ENCODE peak calls at places on chromosomes 1 and 21, in five cellular contexts. P is K562, H is H1, E is GM12878, A is HCT116. F is an unnamed sample.
A peak's percentile ranks its signal among the peaks of the same experiment; 100 is the strongest.

GRCh38 chr1:210621712-210622111 is 293.0 kb downstream of the HHAT start:
- DNase-seq in P (no peak), H (no peak), E (no peak), A (no peak), F (no peak)

GRCh38 chr1:61170328-61171238 is 88.2 kb downstream of the NFIA start:
- DNase-seq in P (peak; percentile 79), H (no peak), E (no peak), A (peak; percentile 19), F (no peak)

GRCh38 chr21:29487154-29487553 is 188.4 kb downstream of the BACH1 start:
- DNase-seq in P (no peak), H (no peak), E (no peak), A (no peak), F (no peak)

GRCh38 chr1:27599605-27600499 is 4.1 kb downstream of the AHDC1 start:
- DNase-seq in P (peak; percentile 31), H (peak; percentile 75), E (no peak), A (no peak), F (no peak)

GRCh38 chr1:18705811-18706210 is 75.2 kb downstream of the PAX7 start:
- DNase-seq in P (no peak), H (no peak), E (no peak), A (no peak), F (no peak)

GRCh38 chr1:234661249-234661928 is 51.4 kb upstream of the IRF2BP2 start:
- DNase-seq in P (no peak), H (no peak), E (no peak), A (no peak), F (no peak)

GRCh38 chr1:241518447-241519307 is 878 bp downstream of the FH start:
- DNase-seq in P (peak; percentile 41), H (peak; percentile 61), E (no peak), A (no peak), F (peak; percentile 6)

GRCh38 chr1:212452323-212453155 is 19.8 kb downstream of the NENF start:
- DNase-seq in P (no peak), H (no peak), E (no peak), A (no peak), F (no peak)

GRCh38 chr1:207579436-207579799 is 65.5 kb upstream of the CR1L start:
- DNase-seq in P (peak; percentile 89), H (peak; percentile 72), E (peak; percentile 17), A (peak; percentile 68), F (peak; percentile 41)

GRCh38 chr21:26923986-26924385 is 42.9 kb downstream of the ADAMTS5 start:
- DNase-seq in P (no peak), H (no peak), E (no peak), A (no peak), F (no peak)

GRCh38 chr21:34974162-34974981 is 74.7 kb downstream of the RUNX1 start:
- DNase-seq in P (no peak), H (no peak), E (peak; percentile 73), A (no peak), F (peak; percentile 46)

GRCh38 chr1:147245586-147246021 is 3.1 kb downstream of the CHD1L start:
- DNase-seq in P (peak; percentile 72), H (no peak), E (no peak), A (no peak), F (no peak)

GRCh38 chr1:82317671-82318070 is 516.9 kb downstream of the ADGRL2 start:
- DNase-seq in P (no peak), H (no peak), E (no peak), A (no peak), F (no peak)

GRCh38 chr1:26697978-26698849 is 2.4 kb downstream of the ARID1A start:
- DNase-seq in P (peak; percentile 88), H (no peak), E (no peak), A (peak; percentile 80), F (peak; percentile 89)

GRCh38 chr1:225156254-225156653 is 226.8 kb downstream of the DNAH14 start:
- DNase-seq in P (no peak), H (no peak), E (no peak), A (no peak), F (no peak)

GRCh38 chr21:15063821-15064575 is 802 bp downstream of the NRIP1 start:
- DNase-seq in P (peak; percentile 49), H (peak; percentile 72), E (no peak), A (no peak), F (no peak)

GRCh38 chr1:167627865-167628641 is 2.0 kb upstream of the RCSD1 start:
- DNase-seq in P (peak; percentile 98), H (no peak), E (peak; percentile 89), A (no peak), F (peak; percentile 48)

GRCh38 chr1:229325873-229326502 is 16.9 kb downstream of the CCSAP start:
- DNase-seq in P (no peak), H (no peak), E (no peak), A (no peak), F (no peak)

GRCh38 chr1:58587667-58588066 is 10.6 kb upstream of the TACSTD2 start:
- DNase-seq in P (no peak), H (no peak), E (no peak), A (no peak), F (no peak)

GRCh38 chr1:242081446-242081845 is 82.5 kb upstream of the MAP1LC3C start:
- DNase-seq in P (no peak), H (no peak), E (no peak), A (no peak), F (no peak)

GRCh38 chr1:244444854-244445253 is 6.9 kb downstream of the ADSS2 start:
- DNase-seq in P (no peak), H (no peak), E (no peak), A (no peak), F (no peak)

GRCh38 chr1:91895832-91896556 is 10.0 kb upstream of the TGFBR3 start:
- DNase-seq in P (no peak), H (no peak), E (no peak), A (no peak), F (no peak)

GRCh38 chr1:79974659-79975058 is 968.1 kb upstream of the ADGRL4 start:
- DNase-seq in P (no peak), H (peak; percentile 50), E (no peak), A (no peak), F (no peak)

GRCh38 chr1:18676431-18676830 is 45.8 kb downstream of the PAX7 start:
- DNase-seq in P (no peak), H (no peak), E (no peak), A (no peak), F (peak; percentile 33)

GRCh38 chr1:194908643-194909042 is 1699.6 kb downstream of the KCNT2 start:
- DNase-seq in P (no peak), H (no peak), E (no peak), A (no peak), F (no peak)

GRCh38 chr1:175823401-175823800 is 80.0 kb upstream of the TNR start:
- DNase-seq in P (no peak), H (no peak), E (no peak), A (no peak), F (no peak)

GRCh38 chr1:229694053-229694693 is 68.1 kb downstream of the URB2 start:
- DNase-seq in P (no peak), H (peak; percentile 62), E (no peak), A (no peak), F (no peak)

GRCh38 chr1:31183927-31184554 is 55.6 kb downstream of the NKAIN1 start:
- DNase-seq in P (peak; percentile 74), H (peak; percentile 86), E (no peak), A (peak; percentile 27), F (peak; percentile 46)

GRCh38 chr1:185063719-185064118 is 18.4 kb downstream of the RNF2 start:
- DNase-seq in P (no peak), H (no peak), E (no peak), A (no peak), F (no peak)

GRCh38 chr1:47333578-47333921 is at the start of gene CMPK1:
- DNase-seq in P (peak; percentile 93), H (peak; percentile 79), E (peak; percentile 55), A (peak; percentile 37), F (peak; percentile 73)

GRCh38 chr1:91791103-91791502 is 94.8 kb downstream of the TGFBR3 start:
- DNase-seq in P (peak; percentile 34), H (no peak), E (no peak), A (no peak), F (peak; percentile 29)

GRCh38 chr21:43203523-43204080 is 34.8 kb downstream of the CRYAA start:
- DNase-seq in P (no peak), H (no peak), E (no peak), A (no peak), F (no peak)

GRCh38 chr21:38330671-38331070 is 73.9 kb downstream of the KCNJ15 start:
- DNase-seq in P (no peak), H (no peak), E (no peak), A (no peak), F (no peak)
- TF ChIP-seq SRF in P (no peak), H (no peak), E (no peak), A (no peak), F (no peak)

DNA sequence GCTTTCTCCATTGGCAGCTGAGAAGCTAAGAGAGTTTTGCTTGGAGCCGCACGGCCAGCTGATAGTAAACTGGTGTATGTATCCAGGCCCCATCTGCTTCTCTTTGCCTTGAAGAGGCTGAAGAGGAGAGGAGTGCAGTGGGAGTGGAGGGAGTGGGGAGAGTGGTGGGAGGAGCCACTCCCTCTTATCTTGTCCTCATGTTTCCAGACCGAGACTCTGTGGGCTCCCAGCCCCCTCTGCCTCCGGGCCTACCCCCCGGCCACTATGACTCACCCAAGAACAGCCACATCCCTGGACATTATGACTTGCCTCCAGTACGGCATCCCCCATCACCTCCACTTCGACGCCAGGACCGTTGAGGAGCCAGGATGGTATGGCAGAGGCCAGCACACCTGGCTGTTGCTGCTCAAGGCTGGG is 6.0 kb upstream of the LRRC71 start:
- DNase-seq in P (peak; percentile 97), H (no peak), E (no peak), A (no peak), F (no peak)
- TF ChIP-seq SRF in P (no peak), H (no peak), E (no peak), A (no peak), F (no peak)

GRCh38 chr1:113396102-113396501 is 5.8 kb downstream of the MAGI3 start:
- DNase-seq in P (no peak), H (no peak), E (no peak), A (no peak), F (no peak)
- TF ChIP-seq SRF in P (no peak), H (no peak), E (no peak), A (no peak), F (no peak)

GRCh38 chr1:65066379-65066765 is 81.6 kb upstream of the AK4 start:
- DNase-seq in P (no peak), H (peak; percentile 85), E (no peak), A (no peak), F (no peak)

GRCh38 chr1:65068202-65069011 is 79.6 kb upstream of the AK4 start:
- DNase-seq in P (peak; percentile 41), H (no peak), E (no peak), A (no peak), F (no peak)

GRCh38 chr1:65066766-65067490 is 81.1 kb upstream of the AK4 start:
- DNase-seq in P (peak; percentile 92), H (peak; percentile 73), E (no peak), A (peak; percentile 48), F (no peak)

GRCh38 chr1:65069186-65069585 is 78.8 kb upstream of the AK4 start:
- DNase-seq in P (no peak), H (no peak), E (no peak), A (no peak), F (no peak)

GRCh38 chr1:65067491-65068201 is 80.4 kb upstream of the AK4 start:
- DNase-seq in P (peak; percentile 75), H (peak; percentile 78), E (no peak), A (peak; percentile 46), F (peak; percentile 29)
- TF ChIP-seq SRF in P (no peak), H (no peak), E (peak; percentile 1), A (no peak), F (no peak)

F was measured in HepG2.